ENCODE peak calls at places on chromosomes 4 and X, in eight cellular contexts. One of them, this sample, is unnamed.

GRCh38 chr4:150072906-150073714 is 5.1 kb upstream of the DCLK2 start:
- DNase-seq in H1: no peak
- DNase-seq in K562: no peak
- DNase-seq in A549: peak
- DNase-seq in ovary: no peak
- DNase-seq in HepG2: no peak
- DNase-seq in SK-N-SH: no peak
- DNase-seq in GM12878: no peak
- DNase-seq in this sample: no peak

GRCh38 chrX:46916273-46916672 is 4.1 kb downstream of the JADE3 start:
- DNase-seq in H1: no peak
- DNase-seq in K562: no peak
- DNase-seq in A549: no peak
- DNase-seq in ovary: no peak
- DNase-seq in HepG2: no peak
- DNase-seq in SK-N-SH: no peak
- DNase-seq in GM12878: no peak
- DNase-seq in this sample: no peak

GRCh38 chr4:175745340-175745739 is 66.7 kb downstream of the GPM6A start:
- DNase-seq in H1: no peak
- DNase-seq in K562: no peak
- DNase-seq in A549: no peak
- DNase-seq in ovary: no peak
- DNase-seq in HepG2: no peak
- DNase-seq in SK-N-SH: no peak
- DNase-seq in GM12878: no peak
- DNase-seq in this sample: no peak

GRCh38 chrX:129577473-129577872 is 37.4 kb downstream of the OCRL start:
- DNase-seq in H1: no peak
- DNase-seq in K562: peak
- DNase-seq in A549: no peak
- DNase-seq in ovary: no peak
- DNase-seq in HepG2: no peak
- DNase-seq in SK-N-SH: peak
- DNase-seq in GM12878: no peak
- DNase-seq in this sample: peak

GRCh38 chr4:138858419-138858818 is 157.2 kb upstream of the NOCT start:
- DNase-seq in H1: no peak
- DNase-seq in K562: no peak
- DNase-seq in A549: no peak
- DNase-seq in ovary: no peak
- DNase-seq in HepG2: no peak
- DNase-seq in SK-N-SH: no peak
- DNase-seq in GM12878: no peak
- DNase-seq in this sample: no peak

GRCh38 chr4:176149680-176150079 is 45.7 kb downstream of the SPATA4 start:
- DNase-seq in H1: no peak
- DNase-seq in K562: no peak
- DNase-seq in A549: no peak
- DNase-seq in ovary: no peak
- DNase-seq in HepG2: no peak
- DNase-seq in SK-N-SH: no peak
- DNase-seq in GM12878: no peak
- DNase-seq in this sample: no peak

GRCh38 chrX:39811391-39811790 is 286.4 kb downstream of the BCOR start:
- DNase-seq in H1: no peak
- DNase-seq in K562: peak
- DNase-seq in A549: no peak
- DNase-seq in ovary: no peak
- DNase-seq in HepG2: no peak
- DNase-seq in SK-N-SH: no peak
- DNase-seq in GM12878: no peak
- DNase-seq in this sample: no peak

GRCh38 chr4:35556387-35556786 is 687.9 kb downstream of the ARAP2 start:
- DNase-seq in H1: no peak
- DNase-seq in K562: no peak
- DNase-seq in A549: no peak
- DNase-seq in ovary: no peak
- DNase-seq in HepG2: no peak
- DNase-seq in SK-N-SH: no peak
- DNase-seq in GM12878: no peak
- DNase-seq in this sample: no peak

GRCh38 chr4:160180206-160180605 is 1077.3 kb downstream of the RAPGEF2 start:
- DNase-seq in H1: no peak
- DNase-seq in K562: no peak
- DNase-seq in A549: no peak
- DNase-seq in ovary: no peak
- DNase-seq in HepG2: no peak
- DNase-seq in SK-N-SH: no peak
- DNase-seq in GM12878: no peak
- DNase-seq in this sample: no peak

GRCh38 chr4:113689394-113689793 is 72.1 kb downstream of the CAMK2D start:
- DNase-seq in H1: no peak
- DNase-seq in K562: no peak
- DNase-seq in A549: no peak
- DNase-seq in ovary: no peak
- DNase-seq in HepG2: no peak
- DNase-seq in SK-N-SH: no peak
- DNase-seq in GM12878: no peak
- DNase-seq in this sample: no peak

GRCh38 chr4:156749791-156750403 is 221.7 kb downstream of the PDGFC start:
- DNase-seq in H1: no peak
- DNase-seq in K562: no peak
- DNase-seq in A549: no peak
- DNase-seq in ovary: no peak
- DNase-seq in HepG2: no peak
- DNase-seq in SK-N-SH: no peak
- DNase-seq in GM12878: no peak
- DNase-seq in this sample: no peak

GRCh38 chr4:106036848-106037247 is 141.6 kb downstream of the NPNT start:
- DNase-seq in H1: no peak
- DNase-seq in K562: no peak
- DNase-seq in A549: no peak
- DNase-seq in ovary: no peak
- DNase-seq in HepG2: peak
- DNase-seq in SK-N-SH: no peak
- DNase-seq in GM12878: no peak
- DNase-seq in this sample: no peak

GRCh38 chrX:21741869-21742701 is 15.8 kb downstream of the SMPX start:
- DNase-seq in H1: no peak
- DNase-seq in K562: no peak
- DNase-seq in A549: no peak
- DNase-seq in ovary: no peak
- DNase-seq in HepG2: no peak
- DNase-seq in SK-N-SH: no peak
- DNase-seq in GM12878: no peak
- DNase-seq in this sample: no peak

GRCh38 chr4:98928131-98928504 is 815 bp downstream of the EIF4E start:
- DNase-seq in H1: no peak
- DNase-seq in K562: peak
- DNase-seq in A549: peak
- DNase-seq in ovary: peak
- DNase-seq in HepG2: peak
- DNase-seq in SK-N-SH: peak
- DNase-seq in GM12878: no peak
- DNase-seq in this sample: no peak

GRCh38 chr4:155805016-155805415 is 46.2 kb downstream of the GUCY1B1 start:
- DNase-seq in H1: no peak
- DNase-seq in K562: no peak
- DNase-seq in A549: no peak
- DNase-seq in ovary: no peak
- DNase-seq in HepG2: no peak
- DNase-seq in SK-N-SH: no peak
- DNase-seq in GM12878: no peak
- DNase-seq in this sample: no peak

GRCh38 chrX:57918750-57919436 is 8.6 kb upstream of the ZXDA start:
- DNase-seq in H1: peak
- DNase-seq in K562: no peak
- DNase-seq in A549: no peak
- DNase-seq in ovary: peak
- DNase-seq in HepG2: peak
- DNase-seq in SK-N-SH: peak
- DNase-seq in GM12878: no peak
- DNase-seq in this sample: no peak
- TF ChIP-seq CTCF in H1: no peak
- TF ChIP-seq CTCF in K562: peak
- TF ChIP-seq CTCF in A549: peak
- TF ChIP-seq CTCF in ovary: peak
- TF ChIP-seq CTCF in HepG2: peak
- TF ChIP-seq CTCF in SK-N-SH: peak
- TF ChIP-seq CTCF in GM12878: peak
- TF ChIP-seq CTCF in this sample: peak

GRCh38 chr4:127604949-127605709 is 27.6 kb upstream of the INTU start:
- DNase-seq in H1: peak
- DNase-seq in K562: no peak
- DNase-seq in A549: no peak
- DNase-seq in ovary: no peak
- DNase-seq in HepG2: peak
- DNase-seq in SK-N-SH: peak
- DNase-seq in GM12878: no peak
- DNase-seq in this sample: no peak
- TF ChIP-seq EP300 in H1: peak
- TF ChIP-seq EP300 in K562: no peak
- TF ChIP-seq EP300 in A549: no peak
- TF ChIP-seq EP300 in ovary: no peak
- TF ChIP-seq EP300 in HepG2: no peak
- TF ChIP-seq EP300 in SK-N-SH: no peak
- TF ChIP-seq EP300 in GM12878: no peak
- TF ChIP-seq EP300 in this sample: no peak

GRCh38 chr4:137543650-137544049 is 11.4 kb upstream of the PCDH18 start:
- DNase-seq in H1: no peak
- DNase-seq in K562: no peak
- DNase-seq in A549: no peak
- DNase-seq in ovary: no peak
- DNase-seq in HepG2: no peak
- DNase-seq in SK-N-SH: no peak
- DNase-seq in GM12878: no peak
- DNase-seq in this sample: no peak

GRCh38 chr4:137540356-137540755 is 8.1 kb upstream of the PCDH18 start:
- DNase-seq in H1: no peak
- DNase-seq in K562: peak
- DNase-seq in A549: no peak
- DNase-seq in ovary: no peak
- DNase-seq in HepG2: no peak
- DNase-seq in SK-N-SH: no peak
- DNase-seq in GM12878: no peak
- DNase-seq in this sample: no peak

GRCh38 chr4:137543198-137543597 is 10.9 kb upstream of the PCDH18 start:
- DNase-seq in H1: no peak
- DNase-seq in K562: no peak
- DNase-seq in A549: no peak
- DNase-seq in ovary: no peak
- DNase-seq in HepG2: no peak
- DNase-seq in SK-N-SH: no peak
- DNase-seq in GM12878: no peak
- DNase-seq in this sample: no peak

GRCh38 chr4:137541181-137541580 is 8.9 kb upstream of the PCDH18 start:
- DNase-seq in H1: no peak
- DNase-seq in K562: no peak
- DNase-seq in A549: no peak
- DNase-seq in ovary: no peak
- DNase-seq in HepG2: peak
- DNase-seq in SK-N-SH: no peak
- DNase-seq in GM12878: no peak
- DNase-seq in this sample: no peak

GRCh38 chr4:137541866-137542648 is 9.8 kb upstream of the PCDH18 start:
- DNase-seq in H1: no peak
- DNase-seq in K562: no peak
- DNase-seq in A549: no peak
- DNase-seq in ovary: no peak
- DNase-seq in HepG2: no peak
- DNase-seq in SK-N-SH: no peak
- DNase-seq in GM12878: no peak
- DNase-seq in this sample: no peak
- H3K27ac ChIP-seq in H1: no peak
- H3K27ac ChIP-seq in K562: no peak
- H3K27ac ChIP-seq in A549: no peak
- H3K27ac ChIP-seq in ovary: no peak
- H3K27ac ChIP-seq in HepG2: no peak
- H3K27ac ChIP-seq in SK-N-SH: no peak
- H3K27ac ChIP-seq in GM12878: no peak
- H3K27ac ChIP-seq in this sample: peak

GRCh38 chr4:183444149-183444952 is at the start of gene CDKN2AIP:
- DNase-seq in H1: peak
- DNase-seq in K562: peak
- DNase-seq in A549: peak
- DNase-seq in ovary: peak
- DNase-seq in HepG2: peak
- DNase-seq in SK-N-SH: peak
- DNase-seq in GM12878: peak
- DNase-seq in this sample: peak
- TF ChIP-seq CTCF in H1: no peak
- TF ChIP-seq CTCF in K562: no peak
- TF ChIP-seq CTCF in A549: no peak
- TF ChIP-seq CTCF in ovary: peak
- TF ChIP-seq CTCF in HepG2: peak
- TF ChIP-seq CTCF in SK-N-SH: peak
- TF ChIP-seq CTCF in GM12878: peak
- TF ChIP-seq CTCF in this sample: no peak

This sample was measured in tibial nerve.